ENCODE peak calls at places on chromosomes 11 and 22, in seven cellular contexts. W is H1; H is tibial nerve; G is heart left ventricle; B is iPS DF 6.9; D is CD8-positive, alpha-beta T cell; T is stomach. M is an unnamed sample. For H3K27me3, the result is how much of the 10 kb centered on the place peaks cover.

GRCh38 chr22:37401401-37401859 is 25.8 kb downstream of the ELFN2 start:
- DNase-seq in T (no peak), W (no peak), D (no peak), B (no peak), G (peak), H (peak), M (no peak)

GRCh38 chr11:125957623-125958330 is 11.9 kb downstream of the VSIG10L2 start:
- DNase-seq in B (no peak), T (no peak), D (no peak), G (no peak), H (no peak), W (no peak), M (no peak)

GRCh38 chr11:34356918-34357645 is 728 bp downstream of the ABTB2 start:
- DNase-seq in D (peak), G (peak), W (peak), T (peak), B (no peak), H (no peak), M (peak)

GRCh38 chr11:104422320-104422944 is 258.5 kb upstream of the PDGFD start:
- DNase-seq in T (no peak), B (no peak), G (no peak), D (no peak), H (no peak), W (no peak), M (no peak)

GRCh38 chr11:13238879-13239514 is 38.6 kb upstream of the BMAL1 start:
- DNase-seq in D (peak), G (peak), T (peak), H (no peak), B (peak), W (peak), M (peak)

GRCh38 chr11:96397863-96398262 is 8.1 kb downstream of the JRKL start:
- DNase-seq in B (no peak), W (no peak), G (no peak), H (no peak), T (no peak), D (no peak), M (no peak)

GRCh38 chr11:100808904-100809491 is 121.9 kb downstream of the ARHGAP42 start:
- DNase-seq in B (no peak), D (no peak), H (no peak), T (no peak), G (no peak), W (no peak), M (no peak)

GRCh38 chr11:3627291-3627690 is 14.5 kb downstream of the ART5 start:
- DNase-seq in W (no peak), T (no peak), D (no peak), G (no peak), H (no peak), B (no peak), M (no peak)

GRCh38 chr11:95605271-95605940 is 184.2 kb downstream of the FAM76B start:
- DNase-seq in T (no peak), B (no peak), W (no peak), D (no peak), H (no peak), G (no peak), M (no peak)

GRCh38 chr11:19511413-19512183 is 201.0 kb upstream of the NAV2 start:
- DNase-seq in G (peak), B (no peak), T (peak), H (peak), W (no peak), D (no peak), M (peak)

GRCh38 chr11:72308226-72309073 is 64.5 kb upstream of the PHOX2A start:
- DNase-seq in W (no peak), G (no peak), H (no peak), B (no peak), D (no peak), T (no peak), M (no peak)

GRCh38 chr11:47225552-47226137 is 10.9 kb downstream of the DDB2 start:
- DNase-seq in H (no peak), T (no peak), W (no peak), B (no peak), D (no peak), G (no peak), M (no peak)

GRCh38 chr11:15667127-15667725 is 552.5 kb downstream of the INSC start:
- DNase-seq in G (no peak), D (no peak), T (no peak), W (no peak), B (no peak), H (no peak), M (no peak)

GRCh38 chr11:19714387-19715363 is 2.0 kb downstream of the NAV2 start:
- DNase-seq in G (peak), B (no peak), T (no peak), D (no peak), H (no peak), W (peak), M (peak)

GRCh38 chr11:32184057-32185055 is 93.5 kb downstream of the RCN1 start:
- DNase-seq in H (no peak), D (no peak), B (no peak), T (no peak), W (no peak), G (no peak), M (no peak)

GRCh38 chr11:9664276-9665171 is 647 bp downstream of the SWAP70 start:
- DNase-seq in B (no peak), H (peak), D (no peak), T (peak), W (no peak), G (peak), M (peak)

GRCh38 chr11:7251836-7252682 is at the start of gene SYT9:
- DNase-seq in B (peak), D (no peak), T (peak), G (peak), H (no peak), W (peak), M (peak)

GRCh38 chr11:94201004-94201465 is 72.4 kb downstream of the PANX1 start:
- DNase-seq in G (no peak), T (no peak), H (no peak), W (no peak), D (no peak), B (no peak), M (no peak)

GRCh38 chr11:78039919-78040671 is 17.0 kb upstream of the KCTD14 start:
- DNase-seq in W (no peak), D (no peak), G (peak), B (no peak), T (peak), H (peak), M (peak)

GRCh38 chr22:29308791-29309262 is 2.4 kb downstream of the GAS2L1 start:
- DNase-seq in W (peak), H (no peak), T (no peak), G (no peak), D (peak), B (no peak), M (no peak)

GRCh38 chr22:37804502-37804885 is 3.2 kb upstream of the GCAT start:
- DNase-seq in D (no peak), T (no peak), G (peak), H (no peak), B (no peak), W (peak), M (no peak)

GRCh38 chr22:37999640-38000272 is 15.4 kb upstream of the SOX10 start:
- DNase-seq in H (no peak), T (no peak), W (no peak), B (no peak), D (no peak), G (no peak), M (no peak)

GRCh38 chr11:117428856-117429229 is 101.2 kb downstream of the CEP164 start:
- DNase-seq in B (no peak), G (no peak), H (no peak), D (no peak), T (no peak), W (no peak), M (no peak)

GRCh38 chr22:41023299-41023623 is 69.1 kb upstream of the EP300 start:
- DNase-seq in G (no peak), D (no peak), B (no peak), H (no peak), W (no peak), T (no peak), M (no peak)

GRCh38 chr11:64719406-64719805 is 3.6 kb downstream of the NRXN2 start:
- DNase-seq in W (no peak), H (no peak), B (no peak), D (no peak), T (no peak), G (no peak), M (no peak)

GRCh38 chr22:37028692-37029674 is 9.4 kb downstream of the MPST start:
- DNase-seq in T (no peak), B (no peak), W (no peak), G (no peak), D (no peak), H (no peak), M (no peak)

GRCh38 chr11:13861411-13861810 is 101.1 kb upstream of the SPON1 start:
- DNase-seq in D (no peak), B (no peak), H (no peak), T (no peak), W (no peak), G (no peak), M (no peak)

GRCh38 chr22:25555506-25556060 is 8.9 kb upstream of the GRK3 start:
- DNase-seq in G (no peak), H (no peak), W (no peak), B (no peak), T (no peak), D (no peak), M (peak)

GRCh38 chr11:131408011-131408640 is 37.7 kb downstream of the NTM start:
- DNase-seq in G (no peak), B (no peak), D (no peak), H (no peak), T (peak), W (peak), M (no peak)

GRCh38 chr22:50271519-50271970 is 1.4 kb upstream of the MAPK11 start:
- DNase-seq in T (peak), W (peak), B (no peak), H (no peak), G (peak), D (peak), M (peak)

GRCh38 chr11:76885390-76886097 is 24.8 kb downstream of the ACER3 start:
- DNase-seq in H (no peak), B (no peak), T (no peak), W (no peak), D (no peak), G (no peak), M (no peak)

GRCh38 chr11:22197139-22197893 is 4.4 kb downstream of the ANO5 start:
- DNase-seq in W (no peak), T (no peak), H (no peak), D (no peak), G (no peak), B (no peak), M (no peak)

GRCh38 chr11:115222218-115222862 is 281.9 kb downstream of the CADM1 start:
- DNase-seq in G (no peak), D (no peak), H (no peak), B (no peak), T (no peak), W (no peak), M (no peak)

GRCh38 chr22:25282671-25283561 is 63.5 kb downstream of the CRYBB2 start:
- DNase-seq in W (peak), B (peak), D (no peak), T (no peak), G (no peak), H (no peak), M (no peak)

GRCh38 chr11:95248666-95249467 is 17.9 kb upstream of the SESN3 start:
- DNase-seq in B (no peak), W (no peak), G (no peak), H (no peak), D (no peak), T (no peak), M (no peak)

GRCh38 chr22:50242406-50242949 is 2.3 kb downstream of the TUBGCP6 start:
- DNase-seq in G (no peak), W (no peak), H (no peak), D (no peak), T (no peak), B (no peak), M (no peak)

GRCh38 chr11:93089474-93090102 is 108.2 kb downstream of the SLC36A4 start:
- DNase-seq in B (peak), T (no peak), G (no peak), H (no peak), D (no peak), W (no peak), M (no peak)

DNA sequence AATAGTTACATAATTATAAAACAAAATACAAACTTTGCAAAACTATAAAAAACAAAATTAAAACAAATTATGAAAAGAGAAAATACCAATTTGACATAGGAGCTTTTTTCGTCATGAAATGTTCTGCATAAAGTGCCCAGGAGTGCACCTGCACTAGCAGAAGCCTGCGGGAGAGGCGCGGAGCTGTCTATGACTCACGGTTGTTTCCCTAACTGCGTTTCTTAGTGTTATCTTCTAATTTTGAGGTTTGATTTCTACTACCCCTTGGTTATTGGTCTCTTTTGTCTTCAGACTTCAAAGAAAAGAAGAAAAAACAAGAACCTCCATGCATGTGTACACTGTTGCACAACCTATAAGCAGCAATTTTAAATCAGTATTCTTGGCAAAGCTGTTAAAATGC is 740.9 kb upstream of the LRRC4C start:
- DNase-seq in T (no peak), H (no peak), W (no peak), D (no peak), G (no peak), B (no peak), M (no peak)
- H3K27me3 ChIP-seq in T (under half), H (under half), W (under half), D (under half), G (under half), B (under half), M (under half)

GRCh38 chr22:27420186-27420816 is 381.3 kb downstream of the MN1 start:
- DNase-seq in W (no peak), G (no peak), D (no peak), T (no peak), B (no peak), H (no peak), M (no peak)

GRCh38 chr22:27418261-27418660 is 383.3 kb downstream of the MN1 start:
- DNase-seq in T (no peak), B (no peak), D (no peak), W (no peak), H (no peak), G (no peak), M (no peak)

GRCh38 chr22:27422442-27422841 is 379.1 kb downstream of the MN1 start:
- DNase-seq in B (no peak), D (no peak), G (no peak), H (no peak), W (no peak), T (no peak), M (no peak)

GRCh38 chr22:27419473-27419872 is 382.1 kb downstream of the MN1 start:
- DNase-seq in B (no peak), G (no peak), D (no peak), T (no peak), W (no peak), H (no peak), M (no peak)

DNA sequence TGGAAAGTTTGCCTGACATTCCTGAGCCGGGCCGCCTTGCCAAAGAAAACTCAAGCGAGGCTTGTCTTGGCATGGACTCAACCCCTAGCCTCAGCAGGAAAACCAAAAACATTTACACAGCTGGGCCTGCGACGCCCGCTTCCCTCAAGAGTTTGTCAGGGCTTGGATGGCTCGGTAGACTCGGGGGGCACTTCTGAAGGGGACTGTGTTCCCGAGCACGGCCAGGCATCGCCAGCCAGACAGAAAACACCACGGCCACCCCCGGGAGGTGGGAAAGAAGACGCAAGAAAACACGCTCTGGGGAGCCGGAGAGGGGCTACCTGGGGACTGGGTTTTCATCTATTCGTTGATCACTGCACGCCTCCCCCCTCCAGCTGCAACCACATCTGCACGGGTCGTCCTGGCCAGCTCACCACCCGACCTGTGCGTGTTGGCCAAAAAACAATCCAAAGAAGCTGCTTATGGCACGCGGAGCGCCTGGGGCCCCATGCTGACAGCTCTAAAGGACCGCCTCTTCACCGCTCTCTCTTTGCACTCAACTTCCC is 380.7 kb downstream of the MN1 start:
- DNase-seq in B (no peak), G (peak), W (no peak), T (peak), H (peak), D (no peak), M (peak)
- H3K27me3 ChIP-seq in B (under half), G (under half), W (under half), T (under half), H (under half), D (under half), M (under half)

DNA sequence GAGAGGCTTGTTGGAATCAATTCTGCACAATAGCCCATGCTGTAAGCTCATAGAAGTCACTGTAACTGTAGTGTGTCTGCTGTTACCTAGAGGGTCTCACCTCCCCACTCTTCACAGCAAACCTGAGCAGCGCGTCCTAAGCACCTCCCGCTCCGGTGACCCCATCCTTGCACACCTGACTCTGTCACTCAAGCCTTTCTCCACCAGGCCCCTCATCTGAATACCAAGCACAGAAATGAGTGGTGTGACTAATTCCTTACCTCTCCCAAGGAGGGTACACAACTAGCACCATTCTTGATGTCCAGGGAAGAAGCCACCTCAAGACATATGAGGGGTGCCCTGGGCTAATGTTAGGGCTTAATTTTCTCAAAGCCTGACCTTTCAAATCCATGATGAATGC is 13.3 kb downstream of the SERPIND1 start:
- DNase-seq in D (no peak), G (no peak), B (no peak), W (no peak), H (no peak), T (no peak), M (no peak)
- H3K27me3 ChIP-seq in D (under half), G (under half), B (under half), W (under half), H (under half), T (under half), M (under half)

GRCh38 chr11:28729339-28729738 is 621.2 kb downstream of the METTL15 start:
- DNase-seq in D (no peak), G (no peak), H (no peak), W (no peak), B (no peak), T (no peak), M (no peak)
- H3K27me3 ChIP-seq in D (under half), G (under half), H (under half), W (under half), B (under half), T (under half), M (under half)

GRCh38 chr11:1202154-1202775 is 20.6 kb upstream of the MUC5B start:
- DNase-seq in H (peak), W (no peak), T (peak), B (no peak), G (peak), D (no peak), M (no peak)
- H3K27me3 ChIP-seq in H (under half), W (under half), T (under half), B (under half), G (under half), D (under half), M (under half)

GRCh38 chr11:61510178-61510979 is 1.8 kb downstream of the LRRC10B start:
- DNase-seq in B (no peak), W (no peak), H (no peak), D (no peak), T (no peak), G (no peak), M (no peak)
- H3K27me3 ChIP-seq in B (under half), W (under half), H (half or more), D (under half), T (under half), G (under half), M (under half)

GRCh38 chr11:57160665-57161064 is 21.1 kb upstream of the LRRC55 start:
- DNase-seq in W (no peak), D (no peak), H (no peak), B (no peak), T (no peak), G (no peak), M (no peak)

GRCh38 chr11:57163160-57163868 is 18.4 kb upstream of the LRRC55 start:
- DNase-seq in D (no peak), W (no peak), H (no peak), T (no peak), B (no peak), G (no peak), M (no peak)

GRCh38 chr11:57162179-57162898 is 19.4 kb upstream of the LRRC55 start:
- DNase-seq in T (no peak), W (no peak), H (no peak), D (no peak), G (no peak), B (no peak), M (no peak)

GRCh38 chr11:57158582-57158981 is 23.2 kb upstream of the LRRC55 start:
- DNase-seq in D (no peak), W (no peak), G (no peak), B (no peak), H (no peak), T (no peak), M (no peak)

DNA sequence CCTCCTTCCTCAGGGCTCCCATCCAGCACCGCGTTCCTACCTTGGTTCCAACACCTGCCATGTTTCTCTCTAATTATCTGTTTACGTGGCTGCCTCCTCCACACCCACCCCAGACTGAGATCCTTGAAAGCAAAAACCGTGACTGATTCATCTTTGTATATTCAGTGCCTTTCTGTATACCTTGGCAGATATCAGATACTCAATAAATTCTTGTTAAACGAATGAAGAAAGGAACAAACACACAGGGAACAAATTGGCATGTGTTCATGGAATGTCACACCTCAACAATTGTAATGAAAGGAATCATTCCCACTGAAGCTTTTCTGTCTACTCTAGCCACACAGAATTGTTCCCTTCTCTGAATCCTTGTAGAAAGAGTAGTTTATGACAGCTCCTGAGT is 20.4 kb upstream of the LRRC55 start:
- DNase-seq in W (no peak), B (no peak), D (no peak), G (no peak), T (no peak), H (no peak), M (no peak)
- H3K27me3 ChIP-seq in W (under half), B (under half), D (under half), G (under half), T (under half), H (under half), M (under half)

GRCh38 chr11:134664863-134665535 is 253.0 kb upstream of the B3GAT1 start:
- DNase-seq in B (no peak), W (peak), H (no peak), T (peak), D (no peak), G (no peak), M (no peak)
- H3K27me3 ChIP-seq in B (under half), W (under half), H (under half), T (under half), D (under half), G (under half), M (under half)

DNA sequence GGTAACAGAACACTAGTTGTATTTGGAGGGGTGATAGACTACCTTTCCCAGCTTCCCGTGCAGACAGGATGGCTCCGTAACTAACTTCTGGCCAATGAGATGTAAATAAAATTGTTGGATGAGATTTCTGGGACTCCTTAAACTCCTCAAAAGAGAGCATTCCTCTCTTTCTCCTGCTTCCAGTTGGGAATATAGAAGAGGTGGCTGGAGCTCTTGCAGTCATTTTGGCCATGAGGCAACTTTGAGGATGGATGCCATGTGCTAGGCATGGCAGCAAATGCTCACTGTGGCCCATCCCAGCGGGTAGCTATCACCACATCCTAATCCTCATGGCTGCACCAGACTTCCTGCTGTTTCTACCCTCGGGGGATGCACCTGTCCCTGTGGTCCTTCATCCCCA is 7.4 kb downstream of the MB start:
- DNase-seq in T (no peak), B (no peak), H (no peak), W (no peak), D (no peak), G (no peak), M (no peak)
- H3K27me3 ChIP-seq in T (under half), B (under half), H (under half), W (under half), D (under half), G (under half), M (under half)

GRCh38 chr22:39627208-39627607 is 56.7 kb downstream of the CACNA1I start:
- DNase-seq in G (no peak), H (no peak), T (no peak), D (no peak), B (no peak), W (no peak), M (no peak)
- H3K27me3 ChIP-seq in G (under half), H (under half), T (under half), D (under half), B (under half), W (under half), M (under half)

M was measured in thyroid gland.